ENCODE peak calls at places on chromosome 13, in ten cellular contexts. R is substantia nigra; O is activated CD4-positive, alpha-beta T cell treated with anti-CD3 and anti-CD28 coated beads for 24 hours; Y is amygdala; T is memory B cell; S is AML-193; W is NCI-H1092 treated with DMSO at 0.1 percent for 48 hours; K is fibroblast of lung; Q is iPS-NIHi11; L is foreskin fibroblast. I is an unnamed sample.

GRCh38 chr13:19586904-19587634 is 25.7 kb upstream of the TPTE2 start:
- DNase-seq in R (no peak), L (peak), W (no peak), S (peak), Y (no peak), K (peak), Q (no peak), T (peak), O (peak), I (peak)

GRCh38 chr13:97386832-97387486 is 47.0 kb upstream of the RAP2A start:
- DNase-seq in K (no peak), T (no peak), W (no peak), R (peak), Y (no peak), O (no peak), Q (no peak), S (no peak), L (no peak), I (no peak)

GRCh38 chr13:74174810-74175209 is 40.6 kb upstream of the KLF12 start:
- DNase-seq in W (no peak), K (no peak), L (no peak), R (no peak), T (no peak), Y (no peak), Q (no peak), S (no peak), O (no peak), I (no peak)

GRCh38 chr13:43686557-43686956 is 100.2 kb downstream of the ENOX1 start:
- DNase-seq in O (no peak), K (peak), T (no peak), R (no peak), Q (no peak), S (no peak), L (peak), Y (no peak), W (no peak), I (peak)

GRCh38 chr13:24161010-24161775 is 673 bp downstream of the SPATA13 start:
- DNase-seq in S (peak), Y (peak), T (peak), L (peak), O (peak), W (peak), K (peak), Q (peak), R (no peak), I (peak)

GRCh38 chr13:95248953-95249352 is 52.3 kb downstream of the ABCC4 start:
- DNase-seq in K (no peak), Y (no peak), O (no peak), W (no peak), Q (no peak), R (no peak), L (no peak), S (no peak), T (no peak), I (no peak)

GRCh38 chr13:51070005-51070649 is 40.9 kb downstream of the C13orf42 start:
- DNase-seq in L (peak), Y (peak), W (peak), O (peak), T (peak), R (peak), Q (peak), S (peak), K (peak), I (peak)

GRCh38 chr13:80070024-80070703 is 270.8 kb downstream of the SPRY2 start:
- DNase-seq in W (peak), K (no peak), Q (peak), T (no peak), O (no peak), Y (no peak), R (no peak), S (no peak), L (no peak), I (no peak)

GRCh38 chr13:35857769-35858168 is 273.4 kb downstream of the DCLK1 start:
- DNase-seq in R (no peak), T (no peak), Q (peak), S (peak), K (no peak), Y (no peak), O (no peak), L (peak), W (peak), I (peak)